ENCODE peak calls at places on chromosomes 2 and 18, in seven cellular contexts. One of them, this sample, is unnamed.

GRCh38 chr18:75137346-75137877 is 71.5 kb downstream of the PTGR3 start:
- DNase-seq in mucosa of gallbladder: no peak
- DNase-seq in activated CD4-positive, alpha-beta T cell treated with anti-CD3 and anti-CD28 coated beads for 24 hours: no peak
- DNase-seq in cardiac muscle cell: no peak
- DNase-seq in hippocampal formation: no peak
- DNase-seq in NCI-H1048: no peak
- DNase-seq in T follicular helper cell: no peak
- DNase-seq in this sample: no peak

GRCh38 chr2:182852090-182852489 is 14.3 kb downstream of the FRZB start:
- DNase-seq in hippocampal formation: no peak
- DNase-seq in T follicular helper cell: no peak
- DNase-seq in NCI-H1048: no peak
- DNase-seq in activated CD4-positive, alpha-beta T cell treated with anti-CD3 and anti-CD28 coated beads for 24 hours: no peak
- DNase-seq in cardiac muscle cell: no peak
- DNase-seq in mucosa of gallbladder: no peak
- DNase-seq in this sample: peak

GRCh38 chr2:112151275-112151674 is 13.1 kb downstream of the FBLN7 start:
- DNase-seq in cardiac muscle cell: no peak
- DNase-seq in activated CD4-positive, alpha-beta T cell treated with anti-CD3 and anti-CD28 coated beads for 24 hours: no peak
- DNase-seq in NCI-H1048: no peak
- DNase-seq in hippocampal formation: no peak
- DNase-seq in T follicular helper cell: no peak
- DNase-seq in mucosa of gallbladder: no peak
- DNase-seq in this sample: no peak

GRCh38 chr2:10882568-10882967 is 29.2 kb upstream of the KCNF1 start:
- DNase-seq in cardiac muscle cell: no peak
- DNase-seq in T follicular helper cell: no peak
- DNase-seq in NCI-H1048: no peak
- DNase-seq in activated CD4-positive, alpha-beta T cell treated with anti-CD3 and anti-CD28 coated beads for 24 hours: no peak
- DNase-seq in mucosa of gallbladder: no peak
- DNase-seq in hippocampal formation: no peak
- DNase-seq in this sample: no peak

GRCh38 chr2:237227190-237227988 is 141.7 kb downstream of the COPS8 start:
- DNase-seq in NCI-H1048: no peak
- DNase-seq in activated CD4-positive, alpha-beta T cell treated with anti-CD3 and anti-CD28 coated beads for 24 hours: no peak
- DNase-seq in T follicular helper cell: no peak
- DNase-seq in hippocampal formation: no peak
- DNase-seq in cardiac muscle cell: peak
- DNase-seq in mucosa of gallbladder: no peak
- DNase-seq in this sample: no peak

GRCh38 chr2:11495844-11496271 is 29.9 kb upstream of the E2F6 start:
- DNase-seq in mucosa of gallbladder: no peak
- DNase-seq in cardiac muscle cell: no peak
- DNase-seq in NCI-H1048: no peak
- DNase-seq in T follicular helper cell: no peak
- DNase-seq in hippocampal formation: no peak
- DNase-seq in activated CD4-positive, alpha-beta T cell treated with anti-CD3 and anti-CD28 coated beads for 24 hours: no peak
- DNase-seq in this sample: no peak

GRCh38 chr18:73446502-73446901 is 578.7 kb upstream of the NETO1 start:
- DNase-seq in T follicular helper cell: no peak
- DNase-seq in hippocampal formation: no peak
- DNase-seq in mucosa of gallbladder: no peak
- DNase-seq in NCI-H1048: no peak
- DNase-seq in activated CD4-positive, alpha-beta T cell treated with anti-CD3 and anti-CD28 coated beads for 24 hours: no peak
- DNase-seq in cardiac muscle cell: no peak
- DNase-seq in this sample: no peak

GRCh38 chr2:172930871-172931255 is 144.8 kb upstream of the MAP3K20 start:
- DNase-seq in NCI-H1048: no peak
- DNase-seq in T follicular helper cell: no peak
- DNase-seq in cardiac muscle cell: no peak
- DNase-seq in hippocampal formation: no peak
- DNase-seq in mucosa of gallbladder: no peak
- DNase-seq in activated CD4-positive, alpha-beta T cell treated with anti-CD3 and anti-CD28 coated beads for 24 hours: no peak
- DNase-seq in this sample: no peak

GRCh38 chr2:31558401-31559295 is 22.1 kb downstream of the SRD5A2 start:
- DNase-seq in hippocampal formation: no peak
- DNase-seq in T follicular helper cell: no peak
- DNase-seq in activated CD4-positive, alpha-beta T cell treated with anti-CD3 and anti-CD28 coated beads for 24 hours: no peak
- DNase-seq in cardiac muscle cell: peak
- DNase-seq in mucosa of gallbladder: no peak
- DNase-seq in NCI-H1048: no peak
- DNase-seq in this sample: no peak

GRCh38 chr2:152594792-152595191 is 122.5 kb downstream of the PRPF40A start:
- DNase-seq in activated CD4-positive, alpha-beta T cell treated with anti-CD3 and anti-CD28 coated beads for 24 hours: no peak
- DNase-seq in NCI-H1048: no peak
- DNase-seq in T follicular helper cell: no peak
- DNase-seq in mucosa of gallbladder: no peak
- DNase-seq in hippocampal formation: no peak
- DNase-seq in cardiac muscle cell: peak
- DNase-seq in this sample: no peak

GRCh38 chr2:238233625-238234024 is 6.2 kb downstream of the HES6 start:
- DNase-seq in hippocampal formation: no peak
- DNase-seq in activated CD4-positive, alpha-beta T cell treated with anti-CD3 and anti-CD28 coated beads for 24 hours: no peak
- DNase-seq in NCI-H1048: no peak
- DNase-seq in cardiac muscle cell: no peak
- DNase-seq in mucosa of gallbladder: no peak
- DNase-seq in T follicular helper cell: no peak
- DNase-seq in this sample: no peak

GRCh38 chr18:61949946-61950345 is 57.1 kb upstream of the RNF152 start:
- DNase-seq in T follicular helper cell: no peak
- DNase-seq in activated CD4-positive, alpha-beta T cell treated with anti-CD3 and anti-CD28 coated beads for 24 hours: no peak
- DNase-seq in mucosa of gallbladder: no peak
- DNase-seq in NCI-H1048: no peak
- DNase-seq in cardiac muscle cell: peak
- DNase-seq in hippocampal formation: no peak
- DNase-seq in this sample: no peak

GRCh38 chr2:118576109-118576855 is 271.2 kb downstream of the EN1 start:
- DNase-seq in hippocampal formation: no peak
- DNase-seq in cardiac muscle cell: peak
- DNase-seq in mucosa of gallbladder: no peak
- DNase-seq in T follicular helper cell: no peak
- DNase-seq in NCI-H1048: no peak
- DNase-seq in activated CD4-positive, alpha-beta T cell treated with anti-CD3 and anti-CD28 coated beads for 24 hours: no peak
- DNase-seq in this sample: no peak